ENCODE peak calls at places on chromosomes 13 and 19, in seven cellular contexts. J is sciatic nerve; W is putamen; H is AG04450; N is LNCaP clone FGC; F is OCI-LY7; O is stimulated activated CD8-positive, alpha-beta memory T cell treated with anti-CD3 and anti-CD28 coated beads, Interleukin-2, amount 100 ng/mL, for 1 hour. P is an unnamed sample.

GRCh38 chr19:2424686-2425621 is 2.4 kb downstream of the TIMM13 start:
- DNase-seq in J (peak), W (no peak), H (peak), N (no peak), F (no peak), O (no peak), P (no peak)

GRCh38 chr13:110225007-110225406 is 82.0 kb downstream of the COL4A1 start:
- DNase-seq in J (no peak), W (no peak), H (no peak), N (no peak), F (no peak), O (no peak), P (no peak)

GRCh38 chr13:109781384-109782065 is 4.9 kb downstream of the IRS2 start:
- DNase-seq in J (no peak), W (no peak), H (no peak), N (no peak), F (no peak), O (no peak), P (no peak)

GRCh38 chr19:30394481-30395151 is 22.4 kb downstream of the ZNF536 start:
- DNase-seq in J (no peak), W (no peak), H (no peak), N (no peak), F (no peak), O (no peak), P (no peak)

GRCh38 chr13:42947925-42948324 is 44.1 kb downstream of the EPSTI1 start:
- DNase-seq in J (no peak), W (no peak), H (no peak), N (no peak), F (no peak), O (no peak), P (no peak)

GRCh38 chr13:113401452-113402415 is 37.8 kb upstream of the GRTP1 start:
- DNase-seq in J (no peak), W (no peak), H (no peak), N (no peak), F (no peak), O (no peak), P (no peak)

GRCh38 chr13:27132538-27132937 is 39.1 kb downstream of the USP12 start:
- DNase-seq in J (no peak), W (no peak), H (no peak), N (no peak), F (no peak), O (no peak), P (no peak)

GRCh38 chr13:41546372-41547252 is 89.3 kb downstream of the RGCC start:
- DNase-seq in J (no peak), W (peak), H (peak), N (no peak), F (no peak), O (no peak), P (no peak)

GRCh38 chr19:46571495-46571894 is 29.6 kb upstream of the CALM3 start:
- DNase-seq in J (no peak), W (no peak), H (no peak), N (no peak), F (peak), O (no peak), P (no peak)

GRCh38 chr13:30918662-30919405 is 12.8 kb downstream of the MEDAG start:
- DNase-seq in J (no peak), W (no peak), H (no peak), N (no peak), F (no peak), O (no peak), P (no peak)

GRCh38 chr13:80340643-80341097 is 256 bp downstream of the SPRY2 start:
- DNase-seq in J (peak), W (peak), H (no peak), N (no peak), F (no peak), O (no peak), P (no peak)

GRCh38 chr13:75480691-75481175 is 1.2 kb downstream of the TBC1D4 start:
- DNase-seq in J (peak), W (peak), H (no peak), N (peak), F (peak), O (no peak), P (no peak)

GRCh38 chr19:18090545-18091216 is 3.9 kb upstream of the IL12RB1 start:
- DNase-seq in J (no peak), W (no peak), H (no peak), N (no peak), F (no peak), O (no peak), P (no peak)

GRCh38 chr13:23956106-23956505 is 58.8 kb upstream of the C1QTNF9B start:
- DNase-seq in J (no peak), W (no peak), H (no peak), N (no peak), F (no peak), O (no peak), P (no peak)

GRCh38 chr19:35462476-35462953 is 14.5 kb downstream of the FFAR2 start:
- DNase-seq in J (no peak), W (peak), H (no peak), N (no peak), F (peak), O (no peak), P (no peak)

GRCh38 chr19:2329528-2329927 is 1.0 kb downstream of the SPPL2B start:
- DNase-seq in J (no peak), W (no peak), H (no peak), N (no peak), F (peak), O (no peak), P (no peak)

GRCh38 chr19:18190278-18190677 is 2.7 kb upstream of the MPV17L2 start:
- DNase-seq in J (no peak), W (no peak), H (no peak), N (no peak), F (no peak), O (no peak), P (no peak)

GRCh38 chr13:41054919-41055619 is 6.2 kb upstream of the WBP4 start:
- DNase-seq in J (no peak), W (no peak), H (no peak), N (no peak), F (peak), O (no peak), P (no peak)

GRCh38 chr13:54744747-54745146 is 1716.1 kb downstream of the OLFM4 start:
- DNase-seq in J (no peak), W (no peak), H (no peak), N (no peak), F (no peak), O (no peak), P (no peak)

GRCh38 chr19:6262519-6262918 is 17.3 kb downstream of the MLLT1 start:
- DNase-seq in J (no peak), W (no peak), H (no peak), N (no peak), F (no peak), O (no peak), P (no peak)

GRCh38 chr13:50334944-50335343 is 319.7 kb downstream of the KCNRG start:
- DNase-seq in J (no peak), W (no peak), H (no peak), N (no peak), F (no peak), O (no peak), P (no peak)

GRCh38 chr13:110149036-110149435 is 157.9 kb downstream of the COL4A1 start:
- DNase-seq in J (no peak), W (no peak), H (no peak), N (no peak), F (no peak), O (no peak), P (no peak)

GRCh38 chr19:40503300-40503699 is 36.5 kb downstream of the SPTBN4 start:
- DNase-seq in J (no peak), W (peak), H (no peak), N (no peak), F (no peak), O (no peak), P (no peak)

GRCh38 chr13:33721719-33722118 is 96.2 kb upstream of the RFC3 start:
- DNase-seq in J (no peak), W (no peak), H (no peak), N (no peak), F (no peak), O (no peak), P (peak)

GRCh38 chr19:19531951-19532805 is 3.5 kb downstream of the YJEFN3 start:
- DNase-seq in J (peak), W (peak), H (no peak), N (no peak), F (peak), O (peak), P (no peak)

GRCh38 chr13:72141845-72142470 is 275.0 kb upstream of the DACH1 start:
- DNase-seq in J (no peak), W (peak), H (no peak), N (no peak), F (no peak), O (no peak), P (no peak)

GRCh38 chr13:50994651-50995050 is 85.1 kb downstream of the RNASEH2B start:
- DNase-seq in J (no peak), W (no peak), H (no peak), N (no peak), F (no peak), O (no peak), P (no peak)

GRCh38 chr19:33404506-33404905 is 31.0 kb downstream of the CEBPG start:
- DNase-seq in J (peak), W (no peak), H (no peak), N (no peak), F (no peak), O (no peak), P (no peak)

GRCh38 chr13:23352161-23352560 is 81.3 kb downstream of the SACS start:
- DNase-seq in J (no peak), W (no peak), H (no peak), N (no peak), F (no peak), O (no peak), P (no peak)

GRCh38 chr13:65638572-65639168 is 1591.5 kb downstream of the PCDH9 start:
- DNase-seq in J (no peak), W (no peak), H (peak), N (no peak), F (peak), O (no peak), P (peak)

GRCh38 chr13:73671011-73671410 is 463.2 kb downstream of the KLF12 start:
- DNase-seq in J (no peak), W (no peak), H (no peak), N (no peak), F (no peak), O (no peak), P (no peak)

GRCh38 chr19:8370176-8371010 is 6.4 kb downstream of the ANGPTL4 start:
- DNase-seq in J (no peak), W (no peak), H (no peak), N (no peak), F (no peak), O (no peak), P (no peak)